ENCODE peak calls at places on chromosomes 4 and X, in ten cellular contexts. E is stimulated activated CD4-positive, alpha-beta T cell treated with anti-CD3 and anti-CD28 coated beads, TNF-alpha, amount 100 ng/mL, for 4 hours; X is CD4-positive, alpha-beta T cell; O is AG09319; I is ELF-1; T is HS-27A; D is Ammon's horn; W is kidney tubule cell; V is DMS79 treated with DMSO at 0.1 percent for 48 hours; P is midbrain. M is an unnamed sample.
A peak's percentile ranks its signal among the peaks of the same experiment; 100 is the strongest.

GRCh38 chrX:40866878-40867277 is 131.5 kb upstream of the MED14 start:
- DNase-seq in W (peak; percentile 35), V (no peak), X (no peak), P (no peak), E (no peak), I (no peak), O (no peak), D (no peak), T (no peak), M (no peak)

GRCh38 chr4:96164814-96165351 is 325.0 kb downstream of the PDHA2 start:
- DNase-seq in O (no peak), X (no peak), W (peak; percentile 91), V (no peak), D (no peak), E (no peak), I (no peak), T (no peak), P (no peak), M (no peak)

GRCh38 chr4:185955817-185956542 is 113.0 kb upstream of the TLR3 start:
- DNase-seq in P (peak; percentile 13), I (peak; percentile 88), V (no peak), T (no peak), O (no peak), D (peak; percentile 17), W (no peak), X (no peak), E (no peak), M (no peak)

GRCh38 chr4:70844180-70844579 is 4.5 kb upstream of the GRSF1 start:
- DNase-seq in E (no peak), V (no peak), X (no peak), I (no peak), W (peak; percentile 40), O (no peak), P (no peak), T (no peak), D (no peak), M (no peak)

GRCh38 chr4:74794341-74794801 is at the start of gene BTC:
- DNase-seq in T (no peak), D (peak; percentile 19), X (no peak), W (peak; percentile 78), V (peak; percentile 37), P (no peak), O (no peak), I (peak; percentile 39), E (no peak), M (no peak)

GRCh38 chrX:71923516-71923915 is 12.9 kb downstream of the NHSL2 start:
- DNase-seq in W (peak; percentile 35), P (no peak), X (no peak), T (no peak), V (no peak), D (no peak), E (no peak), O (no peak), I (no peak), M (no peak)

GRCh38 chr4:153249199-153250154 is 45.2 kb downstream of the TRIM2 start:
- DNase-seq in E (peak; percentile 74), X (peak; percentile 67), P (peak; percentile 68), T (no peak), D (peak; percentile 76), I (peak; percentile 94), V (peak; percentile 60), O (peak; percentile 19), W (peak; percentile 92), M (peak; percentile 69)

GRCh38 chrX:110915120-110915519 is 119.5 kb upstream of the CHRDL1 start:
- DNase-seq in D (no peak), V (peak; percentile 9), E (no peak), X (no peak), W (peak; percentile 20), T (no peak), I (no peak), P (no peak), O (peak; percentile 35), M (no peak)

GRCh38 chrX:40281341-40282005 is 183.7 kb upstream of the BCOR start:
- DNase-seq in P (no peak), V (peak; percentile 0), T (no peak), D (no peak), I (no peak), W (no peak), O (no peak), X (no peak), E (no peak), M (no peak)

GRCh38 chrX:68415289-68415688 is 18.0 kb downstream of the OPHN1 start:
- DNase-seq in I (no peak), T (no peak), V (no peak), P (no peak), W (peak; percentile 54), O (peak; percentile 37), E (no peak), D (peak; percentile 13), X (no peak), M (no peak)

GRCh38 chr4:404006-404405 is 66.4 kb downstream of the ZNF141 start:
- DNase-seq in D (no peak), P (no peak), T (no peak), V (no peak), E (no peak), X (no peak), I (no peak), W (no peak), O (no peak), M (no peak)

GRCh38 chr4:121669163-121669550 is 27.6 kb downstream of the ANXA5 start:
- DNase-seq in W (no peak), T (no peak), O (peak; percentile 20), I (no peak), X (no peak), V (no peak), D (no peak), E (no peak), P (no peak), M (no peak)

M was measured in activated CD8-positive, alpha-beta memory T cell treated with anti-CD3 and anti-CD28 coated beads for 48 hours.